ENCODE peak calls at places on chromosomes 7 and 10, in four cellular contexts. One of them, this sample, is unnamed. For H3K36me3, the result is how much of the 10 kb centered on the place peaks cover.

GRCh38 chr10:68046642-68047041 is 28.4 kb downstream of the HERC4 start:
- DNase-seq in ovary: no peak
- DNase-seq in colonic mucosa: no peak
- DNase-seq in Panc1: no peak
- DNase-seq in this sample: no peak

GRCh38 chr7:149126662-149127321 is 668 bp upstream of the ZNF425 start:
- DNase-seq in ovary: peak
- DNase-seq in Panc1: no peak
- DNase-seq in colonic mucosa: peak
- DNase-seq in this sample: no peak

GRCh38 chr7:141663081-141663510 is 38.9 kb downstream of the DENND11 start:
- DNase-seq in colonic mucosa: peak
- DNase-seq in Panc1: no peak
- DNase-seq in ovary: no peak
- DNase-seq in this sample: no peak

GRCh38 chr7:18030758-18031157 is 3.1 kb upstream of the PRPS1L1 start:
- DNase-seq in ovary: no peak
- DNase-seq in Panc1: no peak
- DNase-seq in colonic mucosa: no peak
- DNase-seq in this sample: no peak

GRCh38 chr10:43206391-43207235 is 60.3 kb downstream of the RASGEF1A start:
- DNase-seq in ovary: peak
- DNase-seq in Panc1: no peak
- DNase-seq in colonic mucosa: no peak
- DNase-seq in this sample: no peak

GRCh38 chr10:132462463-132463332 is 65.7 kb downstream of the PWWP2B start:
- DNase-seq in colonic mucosa: no peak
- DNase-seq in ovary: no peak
- DNase-seq in Panc1: no peak
- DNase-seq in this sample: no peak

GRCh38 chr7:88020953-88021650 is 87.1 kb downstream of the ADAM22 start:
- DNase-seq in ovary: no peak
- DNase-seq in Panc1: no peak
- DNase-seq in colonic mucosa: no peak
- DNase-seq in this sample: no peak

GRCh38 chr7:47601881-47602249 is 20.0 kb upstream of the TNS3 start:
- DNase-seq in ovary: no peak
- DNase-seq in colonic mucosa: no peak
- DNase-seq in Panc1: no peak
- DNase-seq in this sample: no peak

GRCh38 chr7:101717986-101718746 is 89.1 kb upstream of the MYL10 start:
- DNase-seq in Panc1: no peak
- DNase-seq in colonic mucosa: peak
- DNase-seq in ovary: no peak
- DNase-seq in this sample: peak

GRCh38 chr7:54664235-54665228 is 94.5 kb downstream of the SEC61G start:
- DNase-seq in Panc1: no peak
- DNase-seq in ovary: peak
- DNase-seq in colonic mucosa: peak
- DNase-seq in this sample: peak

GRCh38 chr7:157392256-157393037 is 55.6 kb downstream of the DNAJB6 start:
- DNase-seq in colonic mucosa: no peak
- DNase-seq in ovary: no peak
- DNase-seq in Panc1: no peak
- DNase-seq in this sample: no peak
- H3K36me3 ChIP-seq in colonic mucosa: under half
- H3K36me3 ChIP-seq in ovary: under half
- H3K36me3 ChIP-seq in Panc1: under half
- H3K36me3 ChIP-seq in this sample: under half

DNA sequence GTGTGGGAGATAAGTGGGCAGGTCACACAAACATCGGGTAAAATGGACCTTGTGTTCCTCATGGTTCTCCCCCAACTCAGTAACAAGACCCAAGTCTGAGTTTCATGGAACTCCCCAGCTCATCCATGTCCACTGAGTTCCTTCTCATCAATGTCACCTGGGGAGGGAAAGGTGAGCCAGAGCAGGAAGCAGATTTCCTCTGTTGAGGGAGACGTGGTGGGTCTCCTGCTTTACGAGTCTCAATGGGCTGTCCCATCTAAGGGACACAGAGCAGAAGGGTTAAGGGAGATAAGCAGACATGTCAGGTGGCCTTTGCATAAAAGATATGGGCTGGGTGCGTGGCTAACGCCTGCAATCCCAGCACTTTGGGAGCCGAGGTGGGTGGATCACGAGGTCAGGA is 56.5 kb upstream of the SORCS3 start:
- DNase-seq in Panc1: no peak
- DNase-seq in colonic mucosa: no peak
- DNase-seq in ovary: no peak
- DNase-seq in this sample: no peak
- H3K36me3 ChIP-seq in Panc1: under half
- H3K36me3 ChIP-seq in colonic mucosa: under half
- H3K36me3 ChIP-seq in ovary: under half
- H3K36me3 ChIP-seq in this sample: under half

GRCh38 chr10:119049361-119049760 is 19.8 kb downstream of the NANOS1 start:
- DNase-seq in colonic mucosa: no peak
- DNase-seq in Panc1: no peak
- DNase-seq in ovary: no peak
- DNase-seq in this sample: no peak
- H3K36me3 ChIP-seq in colonic mucosa: under half
- H3K36me3 ChIP-seq in Panc1: half or more
- H3K36me3 ChIP-seq in ovary: under half
- H3K36me3 ChIP-seq in this sample: half or more

DNA sequence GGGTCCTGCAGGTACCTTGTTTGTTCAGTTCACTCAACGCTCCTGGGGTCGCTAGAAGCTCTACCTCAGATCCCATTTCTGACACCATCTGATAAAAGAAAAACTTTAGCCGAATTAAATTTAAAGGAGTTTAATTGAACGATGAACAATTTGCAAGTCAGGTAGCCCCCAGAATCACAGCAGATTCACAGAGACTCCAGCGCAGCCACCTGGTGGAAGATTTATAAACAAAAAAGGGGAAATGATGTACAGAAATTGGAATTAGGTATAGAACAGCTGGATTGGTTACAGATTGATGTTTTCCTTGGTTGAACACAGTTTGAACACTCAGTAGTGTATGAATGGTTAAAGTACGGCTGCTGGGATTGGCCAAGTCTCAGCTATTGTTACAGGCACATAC is 23.1 kb downstream of the FBXL13 start:
- DNase-seq in Panc1: no peak
- DNase-seq in colonic mucosa: no peak
- DNase-seq in ovary: no peak
- DNase-seq in this sample: no peak
- H3K36me3 ChIP-seq in Panc1: under half
- H3K36me3 ChIP-seq in colonic mucosa: under half
- H3K36me3 ChIP-seq in ovary: under half
- H3K36me3 ChIP-seq in this sample: under half

GRCh38 chr7:139426258-139427028 is 57.0 kb downstream of the KLRG2 start:
- DNase-seq in Panc1: no peak
- DNase-seq in ovary: no peak
- DNase-seq in colonic mucosa: no peak
- DNase-seq in this sample: no peak

GRCh38 chr7:139422126-139422525 is 61.3 kb downstream of the KLRG2 start:
- DNase-seq in ovary: no peak
- DNase-seq in colonic mucosa: no peak
- DNase-seq in Panc1: no peak
- DNase-seq in this sample: no peak

GRCh38 chr7:139421123-139421522 is 61.4 kb downstream of the LUC7L2 start:
- DNase-seq in Panc1: no peak
- DNase-seq in ovary: no peak
- DNase-seq in colonic mucosa: no peak
- DNase-seq in this sample: no peak

GRCh38 chr7:139424004-139424403 is 59.5 kb downstream of the KLRG2 start:
- DNase-seq in Panc1: no peak
- DNase-seq in ovary: no peak
- DNase-seq in colonic mucosa: no peak
- DNase-seq in this sample: no peak

DNA sequence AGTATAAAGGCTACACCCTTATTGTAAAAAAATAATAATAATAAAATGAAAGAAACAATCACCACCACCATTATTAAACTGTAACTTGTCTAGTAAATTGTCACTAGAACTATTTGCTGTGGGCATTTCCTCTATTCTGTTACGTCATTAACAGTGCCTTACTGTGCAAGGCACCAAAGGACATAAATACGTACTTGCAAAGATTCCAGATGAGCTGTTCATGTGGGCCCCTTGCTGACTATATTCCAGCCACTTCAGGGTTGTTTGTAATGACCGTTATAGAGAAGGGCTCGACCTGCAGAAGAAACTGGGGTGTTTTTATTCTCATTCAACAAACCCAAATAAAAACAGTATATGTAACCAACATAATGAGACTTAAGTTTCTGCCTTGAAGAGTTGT is 60.4 kb downstream of the KLRG2 start:
- DNase-seq in Panc1: no peak
- DNase-seq in colonic mucosa: no peak
- DNase-seq in ovary: no peak
- DNase-seq in this sample: peak
- H3K36me3 ChIP-seq in Panc1: under half
- H3K36me3 ChIP-seq in colonic mucosa: under half
- H3K36me3 ChIP-seq in ovary: under half
- H3K36me3 ChIP-seq in this sample: under half

DNA sequence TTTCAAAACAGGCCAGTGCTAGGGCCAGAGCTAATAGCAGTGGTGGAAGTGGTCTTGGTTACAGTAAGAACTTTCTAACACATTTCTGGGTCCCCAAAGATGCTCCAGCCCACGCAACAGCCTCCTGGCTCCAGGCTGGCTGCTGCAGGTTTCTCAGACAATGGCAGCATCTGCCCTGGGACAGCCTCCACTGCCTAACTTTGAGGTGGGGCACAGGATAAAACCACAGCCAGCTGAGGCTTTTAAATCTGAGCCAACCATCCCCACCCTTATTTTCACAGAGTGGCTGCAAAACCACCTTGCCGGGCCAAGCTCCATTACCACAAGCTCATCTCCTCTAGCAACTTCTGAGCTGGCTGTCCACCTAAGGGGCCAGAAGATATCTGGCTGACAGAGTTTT is 84.8 kb downstream of the FAM53B start:
- DNase-seq in colonic mucosa: no peak
- DNase-seq in ovary: no peak
- DNase-seq in Panc1: no peak
- DNase-seq in this sample: no peak
- H3K36me3 ChIP-seq in colonic mucosa: under half
- H3K36me3 ChIP-seq in ovary: under half
- H3K36me3 ChIP-seq in Panc1: under half
- H3K36me3 ChIP-seq in this sample: under half

GRCh38 chr7:44112997-44113763 is 9.0 kb downstream of the AEBP1 start:
- DNase-seq in colonic mucosa: no peak
- DNase-seq in ovary: peak
- DNase-seq in Panc1: no peak
- DNase-seq in this sample: no peak
- H3K36me3 ChIP-seq in colonic mucosa: under half
- H3K36me3 ChIP-seq in ovary: under half
- H3K36me3 ChIP-seq in Panc1: under half
- H3K36me3 ChIP-seq in this sample: half or more

DNA sequence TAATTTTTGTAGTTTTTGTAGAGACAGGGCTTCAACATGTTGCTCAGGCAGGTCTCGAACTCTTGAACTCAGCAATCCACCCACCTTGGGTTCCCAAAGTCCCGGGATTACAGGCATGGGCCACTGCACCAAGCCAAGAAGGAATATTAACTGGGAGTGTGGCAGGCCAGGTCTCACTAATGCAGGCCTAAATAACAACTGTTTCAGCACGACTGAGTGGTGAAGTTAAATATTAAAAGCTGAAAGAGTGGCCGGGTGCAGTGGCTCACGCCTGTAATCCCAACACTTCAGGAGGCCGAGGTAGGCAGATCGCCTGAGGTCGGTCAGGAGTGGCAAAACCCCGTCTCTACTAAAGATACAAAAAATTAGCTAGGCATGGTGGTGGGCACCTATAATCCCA is 21.1 kb downstream of the CHUK start:
- DNase-seq in ovary: no peak
- DNase-seq in Panc1: no peak
- DNase-seq in colonic mucosa: no peak
- DNase-seq in this sample: no peak
- H3K36me3 ChIP-seq in ovary: under half
- H3K36me3 ChIP-seq in Panc1: under half
- H3K36me3 ChIP-seq in colonic mucosa: under half
- H3K36me3 ChIP-seq in this sample: under half

GRCh38 chr10:87045434-87045938 is 25.4 kb downstream of the FAM25A start:
- DNase-seq in colonic mucosa: no peak
- DNase-seq in Panc1: no peak
- DNase-seq in ovary: no peak
- DNase-seq in this sample: no peak
- H3K36me3 ChIP-seq in colonic mucosa: under half
- H3K36me3 ChIP-seq in Panc1: under half
- H3K36me3 ChIP-seq in ovary: under half
- H3K36me3 ChIP-seq in this sample: under half

GRCh38 chr7:139407555-139407954 is 47.9 kb downstream of the LUC7L2 start:
- DNase-seq in colonic mucosa: no peak
- DNase-seq in Panc1: no peak
- DNase-seq in ovary: no peak
- DNase-seq in this sample: no peak

GRCh38 chr7:139403601-139404000 is 43.9 kb downstream of the LUC7L2 start:
- DNase-seq in colonic mucosa: no peak
- DNase-seq in ovary: no peak
- DNase-seq in Panc1: no peak
- DNase-seq in this sample: no peak
- H3K36me3 ChIP-seq in colonic mucosa: under half
- H3K36me3 ChIP-seq in ovary: under half
- H3K36me3 ChIP-seq in Panc1: half or more
- H3K36me3 ChIP-seq in this sample: half or more

This sample was measured in brain microvascular endothelial cell.